ENCODE peak calls at places on chromosomes 4 and X, in four cellular contexts. V is omental fat pad, G is GM10248, N is A549. T is an unnamed sample.

GRCh38 chrX:131068945-131069719 is 11.0 kb downstream of the ARHGAP36 start:
- DNase-seq in V (no peak), G (peak; percentile 34), N (peak; percentile 72), T (peak; percentile 3)

GRCh38 chr4:175071123-175071522 is 153.0 kb downstream of the ADAM29 start:
- DNase-seq in V (no peak), G (no peak), N (no peak), T (peak; percentile 17)

GRCh38 chr4:1396806-1397455 is 9.3 kb downstream of the NKX1-1 start:
- DNase-seq in V (no peak), G (no peak), N (no peak), T (no peak)

GRCh38 chr4:8308144-8308543 is 38.6 kb downstream of the HTRA3 start:
- DNase-seq in V (no peak), G (no peak), N (no peak), T (no peak)

GRCh38 chr4:88308587-88308986 is 24.2 kb upstream of the PPM1K start:
- DNase-seq in V (no peak), G (no peak), N (no peak), T (no peak)

GRCh38 chrX:42102586-42103282 is 179.4 kb upstream of the CASK start:
- DNase-seq in V (no peak), G (no peak), N (no peak), T (peak; percentile 73)

GRCh38 chr4:10077101-10077491 is 39.5 kb downstream of the WDR1 start:
- DNase-seq in V (no peak), G (no peak), N (no peak), T (no peak)

GRCh38 chr4:15262396-15262795 is 165.4 kb upstream of the C1QTNF7 start:
- DNase-seq in V (no peak), G (no peak), N (no peak), T (no peak)

GRCh38 chrX:3548743-3549441 is 164.6 kb downstream of the PRKX start:
- DNase-seq in V (no peak), G (no peak), N (peak; percentile 22), T (peak; percentile 77)

GRCh38 chr4:172892300-172892699 is 276.3 kb upstream of the GALNT7 start:
- DNase-seq in V (no peak), G (no peak), N (no peak), T (peak; percentile 28)

GRCh38 chr4:56907489-56908205 is at the start of gene REST:
- DNase-seq in V (peak; percentile 46), G (peak; percentile 85), N (peak; percentile 52), T (peak; percentile 67)

GRCh38 chr4:11635336-11635735 is 206.6 kb upstream of the HS3ST1 start:
- DNase-seq in V (no peak), G (no peak), N (no peak), T (peak; percentile 81)

GRCh38 chrX:12239356-12240082 is 101.2 kb downstream of the FRMPD4 start:
- DNase-seq in V (no peak), G (no peak), N (no peak), T (no peak)

GRCh38 chrX:70293621-70294020 is 3.7 kb downstream of the KIF4A start:
- DNase-seq in V (no peak), G (no peak), N (no peak), T (no peak)

GRCh38 chr4:137125011-137125410 is 407.3 kb downstream of the PCDH18 start:
- DNase-seq in V (no peak), G (no peak), N (no peak), T (peak; percentile 38)

GRCh38 chr4:74874785-74875367 is 58.0 kb upstream of the PARM1 start:
- DNase-seq in V (no peak), G (peak; percentile 38), N (peak; percentile 15), T (peak; percentile 89)

GRCh38 chr4:180636696-180637095 is 1606.5 kb upstream of the TENM3 start:
- DNase-seq in V (no peak), G (no peak), N (no peak), T (peak; percentile 1)

GRCh38 chrX:49610718-49611310 is 12.0 kb downstream of the GAGE1 start:
- DNase-seq in V (no peak), G (no peak), N (no peak), T (no peak)

GRCh38 chrX:14476169-14476568 is 53.2 kb upstream of the GLRA2 start:
- DNase-seq in V (no peak), G (no peak), N (no peak), T (no peak)

GRCh38 chr4:103754844-103755243 is 35.1 kb upstream of the TACR3 start:
- DNase-seq in V (no peak), G (no peak), N (no peak), T (peak; percentile 0)

GRCh38 chr4:158003212-158003611 is 169.6 kb downstream of the GASK1B start:
- DNase-seq in V (no peak), G (no peak), N (no peak), T (no peak)

GRCh38 chrX:133610056-133610455 is 194.8 kb upstream of the GPC4 start:
- DNase-seq in V (no peak), G (no peak), N (no peak), T (no peak)

GRCh38 chr4:104044369-104044768 is 324.6 kb upstream of the TACR3 start:
- DNase-seq in V (no peak), G (no peak), N (no peak), T (no peak)

GRCh38 chr4:86334020-86334750 is 25.7 kb downstream of the MAPK10 start:
- DNase-seq in V (no peak), G (no peak), N (no peak), T (no peak)

GRCh38 chr4:86331362-86331761 is 28.5 kb downstream of the MAPK10 start:
- DNase-seq in V (no peak), G (no peak), N (no peak), T (no peak)

GRCh38 chr4:86333236-86333635 is 26.6 kb downstream of the MAPK10 start:
- DNase-seq in V (no peak), G (no peak), N (no peak), T (no peak)

GRCh38 chr4:86326399-86326798 is 33.5 kb downstream of the MAPK10 start:
- DNase-seq in V (no peak), G (no peak), N (no peak), T (no peak)

DNA sequence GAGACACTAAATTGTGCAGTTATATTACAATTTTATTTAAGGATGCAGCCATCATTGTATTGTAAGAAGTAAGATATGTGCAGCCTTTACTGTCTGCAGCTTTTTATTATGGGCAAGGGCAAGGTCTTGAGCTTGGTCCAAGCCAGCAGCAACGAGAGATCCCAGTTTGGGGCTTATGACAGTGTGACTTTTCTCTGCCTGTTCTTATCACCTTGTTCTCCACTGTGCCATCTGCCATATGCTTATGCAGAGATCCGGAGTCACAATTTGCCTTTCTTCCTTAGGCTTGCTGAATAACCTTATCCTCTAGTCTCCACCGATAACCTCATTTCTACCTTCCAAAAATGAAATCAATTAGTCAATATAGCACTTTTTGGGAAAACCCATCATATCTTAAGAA is 30.4 kb downstream of the MAPK10 start:
- DNase-seq in V (no peak), G (no peak), N (no peak), T (no peak)
- TF ChIP-seq CTCF in V (no peak), G (no peak), N (no peak), T (no peak)

DNA sequence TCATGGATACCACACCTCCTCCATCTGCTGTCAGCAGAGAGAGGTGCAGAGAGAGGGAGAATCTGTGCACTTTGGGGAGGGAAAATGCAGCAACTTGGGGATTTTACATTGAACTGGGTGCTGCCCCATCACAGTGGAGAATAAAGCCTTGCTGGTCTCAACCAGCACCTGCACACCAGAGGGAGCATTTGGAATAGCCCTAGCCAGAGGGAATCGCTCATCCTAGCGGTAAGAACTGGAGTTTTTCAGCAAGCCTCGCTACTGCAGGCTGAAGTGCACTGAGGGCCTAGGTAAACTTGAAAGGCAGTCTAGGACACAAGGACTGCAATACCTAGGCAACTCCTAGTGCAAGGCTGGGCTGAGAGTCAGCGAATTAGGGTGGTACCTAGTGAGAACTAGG is 148.7 kb downstream of the KDR start:
- DNase-seq in V (no peak), G (no peak), N (no peak), T (no peak)
- TF ChIP-seq CTCF in V (no peak), G (no peak), N (no peak), T (peak; percentile 8)

DNA sequence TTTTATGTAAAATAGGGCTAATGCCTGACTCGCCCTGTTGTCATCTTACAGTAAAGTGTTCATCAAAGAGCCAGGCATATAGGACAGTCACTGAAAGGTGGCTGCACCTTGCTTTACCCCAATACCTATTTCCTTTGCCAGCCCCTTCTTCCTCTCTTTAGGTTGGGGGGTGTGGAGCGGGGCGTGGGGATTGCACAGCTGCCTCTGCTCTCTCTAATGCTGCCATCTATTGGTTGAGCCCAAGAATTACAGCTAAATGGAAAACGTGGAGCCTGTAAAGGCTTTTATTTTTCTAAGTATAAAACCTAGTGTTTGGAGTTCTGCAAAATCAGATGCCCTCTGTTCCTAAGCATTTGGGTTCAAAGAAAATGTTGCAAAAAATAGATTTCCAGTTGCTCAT is 47.7 kb downstream of the ATG4A start:
- DNase-seq in V (no peak), G (no peak), N (no peak), T (peak; percentile 21)
- TF ChIP-seq CTCF in V (no peak), G (no peak), N (peak; percentile 11), T (peak; percentile 46)

GRCh38 chrX:46642145-46642544 is 68.6 kb downstream of the CHST7 start:
- DNase-seq in V (no peak), G (no peak), N (peak; percentile 7), T (peak; percentile 54)
- TF ChIP-seq CTCF in V (no peak), G (peak; percentile 7), N (peak; percentile 46), T (peak; percentile 31)

GRCh38 chrX:94524867-94525266 is 850.9 kb downstream of the FAM133A start:
- DNase-seq in V (no peak), G (no peak), N (no peak), T (no peak)
- TF ChIP-seq CTCF in V (no peak), G (no peak), N (no peak), T (no peak)

DNA sequence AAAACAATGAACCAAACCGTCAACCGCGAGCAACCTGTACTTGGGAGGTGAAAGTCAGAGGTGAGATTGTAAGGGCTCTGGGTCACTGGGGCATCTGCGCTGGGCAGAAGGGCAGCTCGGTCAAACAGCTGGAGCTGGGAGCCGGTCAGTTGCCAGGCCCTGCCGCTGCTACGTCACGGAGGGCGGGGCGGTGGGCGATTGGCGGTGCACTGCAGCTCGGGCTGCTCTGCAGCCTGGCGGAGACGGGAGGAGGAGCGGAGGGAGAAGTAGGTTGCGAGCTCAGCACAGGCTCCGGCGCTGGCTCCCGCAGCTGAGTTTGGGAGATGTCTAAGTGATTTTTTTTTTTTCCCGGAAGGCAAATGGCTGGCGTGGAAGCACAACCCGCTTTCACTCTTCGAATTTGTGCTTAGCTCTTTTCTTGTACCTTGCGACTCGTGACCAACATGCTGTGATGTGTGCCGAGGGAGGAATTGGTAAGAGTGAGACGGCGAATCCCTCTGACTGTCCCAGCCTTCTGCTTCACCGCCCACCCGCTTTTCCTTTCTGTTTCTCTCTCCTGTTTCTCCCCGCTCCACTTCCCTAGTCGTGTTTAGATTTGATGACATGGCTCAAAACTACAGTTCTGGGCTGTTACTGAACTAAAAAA is at the start of gene ATP10D:
- DNase-seq in V (peak; percentile 89), G (peak; percentile 85), N (peak; percentile 62), T (peak; percentile 95)
- TF ChIP-seq CTCF in V (no peak), G (no peak), N (no peak), T (peak; percentile 8)

GRCh38 chr4:113050361-113050760 is 908 bp downstream of the ANK2 start:
- DNase-seq in V (no peak), G (no peak), N (no peak), T (no peak)
- TF ChIP-seq CTCF in V (no peak), G (no peak), N (no peak), T (no peak)

GRCh38 chrX:78199851-78200250 is 60.4 kb upstream of the TAF9B start:
- DNase-seq in V (no peak), G (peak; percentile 14), N (peak; percentile 36), T (peak; percentile 31)
- TF ChIP-seq CTCF in V (no peak), G (peak; percentile 17), N (peak; percentile 16), T (peak; percentile 35)

T was measured in fibroblast of pulmonary artery.